ENCODE peak calls at places on chromosomes 12 and 14, in eight cellular contexts. Z, S, L, B, A, F, U and M are unnamed samples.

GRCh38 chr12:101750152-101750551 is 10.9 kb upstream of the SYCP3 start:
- DNase-seq in Z (no peak), S (no peak), L (no peak), B (no peak), A (no peak), F (no peak), U (no peak), M (no peak)

GRCh38 chr14:102967506-102967795 is 45.0 kb downstream of the AMN start:
- DNase-seq in Z (no peak), S (no peak), L (no peak), B (no peak), A (no peak), F (no peak), U (no peak), M (no peak)

GRCh38 chr12:123723765-123724164 is 11.6 kb downstream of the ATP6V0A2 start:
- DNase-seq in Z (no peak), S (no peak), L (no peak), B (no peak), A (no peak), F (no peak), U (no peak), M (no peak)

GRCh38 chr14:100915582-100915981 is 12.1 kb upstream of the RTL1 start:
- DNase-seq in Z (no peak), S (no peak), L (no peak), B (no peak), A (no peak), F (no peak), U (no peak), M (no peak)

GRCh38 chr14:58731465-58732330 is 93.9 kb downstream of the DACT1 start:
- DNase-seq in Z (no peak), S (peak; percentile 96), L (peak; percentile 24), B (no peak), A (no peak), F (peak; percentile 99), U (peak; percentile 97), M (no peak)

GRCh38 chr14:69358233-69358963 is 39.7 kb downstream of the ERH start:
- DNase-seq in Z (no peak), S (no peak), L (no peak), B (no peak), A (no peak), F (no peak), U (no peak), M (no peak)

GRCh38 chr12:75635606-75636444 is 124.4 kb upstream of the KRR1 start:
- DNase-seq in Z (no peak), S (peak; percentile 99), L (peak; percentile 40), B (no peak), A (no peak), F (peak; percentile 70), U (peak; percentile 89), M (no peak)

GRCh38 chr14:92792885-92793284 is 1.2 kb upstream of the GOLGA5 start:
- DNase-seq in Z (no peak), S (peak; percentile 53), L (no peak), B (no peak), A (no peak), F (no peak), U (peak; percentile 47), M (no peak)

GRCh38 chr14:38989917-38990546 is 113.0 kb downstream of the SEC23A start:
- DNase-seq in Z (no peak), S (no peak), L (no peak), B (no peak), A (no peak), F (no peak), U (no peak), M (no peak)

GRCh38 chr12:98909749-98910148 is 264.7 kb downstream of the APAF1 start:
- DNase-seq in Z (no peak), S (no peak), L (no peak), B (no peak), A (no peak), F (no peak), U (no peak), M (no peak)

GRCh38 chr14:68140111-68140741 is 320.6 kb downstream of the RAD51B start:
- DNase-seq in Z (no peak), S (peak; percentile 96), L (peak; percentile 70), B (no peak), A (peak; percentile 74), F (peak; percentile 98), U (peak; percentile 97), M (no peak)

GRCh38 chr12:2683283-2684025 is 111.3 kb upstream of the FKBP4 start:
- DNase-seq in Z (no peak), S (no peak), L (no peak), B (no peak), A (peak; percentile 6), F (no peak), U (peak; percentile 29), M (no peak)

GRCh38 chr12:14771651-14772137 is 31.6 kb downstream of the WBP11 start:
- DNase-seq in Z (peak; percentile 53), S (no peak), L (no peak), B (no peak), A (no peak), F (no peak), U (no peak), M (no peak)

GRCh38 chr14:106506901-106507305 is 980.5 kb downstream of the TMEM121 start:
- DNase-seq in Z (peak; percentile 53), S (no peak), L (no peak), B (no peak), A (no peak), F (no peak), U (no peak), M (no peak)

GRCh38 chr14:106509795-106510194 is 983.4 kb downstream of the TMEM121 start:
- DNase-seq in Z (no peak), S (no peak), L (no peak), B (no peak), A (no peak), F (no peak), U (no peak), M (no peak)

GRCh38 chr14:106509176-106509575 is 982.8 kb downstream of the TMEM121 start:
- DNase-seq in Z (no peak), S (no peak), L (no peak), B (no peak), A (no peak), F (no peak), U (no peak), M (no peak)

GRCh38 chr14:106507354-106507753 is 981.0 kb downstream of the TMEM121 start:
- DNase-seq in Z (peak; percentile 33), S (no peak), L (no peak), B (no peak), A (no peak), F (no peak), U (no peak), M (no peak)

DNA sequence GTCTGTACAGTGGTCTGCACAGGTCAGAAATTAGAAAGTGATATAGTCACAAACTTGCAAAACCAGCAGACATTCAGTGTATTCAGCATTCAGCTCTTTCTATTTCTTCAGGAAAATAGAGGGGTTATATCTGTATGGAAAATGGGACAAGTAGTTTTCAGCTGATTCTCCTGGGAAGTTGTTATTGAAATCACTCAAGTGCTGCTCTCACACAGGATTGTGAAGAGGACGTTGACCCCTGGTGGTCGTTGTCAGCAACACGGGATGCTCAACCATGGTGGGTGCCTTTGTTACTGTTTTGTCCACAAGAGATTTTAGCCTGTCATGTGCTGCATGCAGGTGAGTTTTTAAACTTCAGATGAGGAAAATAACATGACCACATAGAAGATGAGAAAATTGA is 981.8 kb downstream of the TMEM121 start:
- DNase-seq in Z (no peak), S (no peak), L (no peak), B (no peak), A (no peak), F (no peak), U (no peak), M (no peak)
- TF ChIP-seq CTCF in Z (peak; percentile 21), S (no peak), L (no peak), B (no peak), A (no peak), F (no peak), U (no peak), M (no peak)

GRCh38 chr12:5689773-5690172 is 255.3 kb downstream of the ANO2 start:
- DNase-seq in Z (no peak), S (no peak), L (no peak), B (no peak), A (no peak), F (no peak), U (no peak), M (no peak)
- TF ChIP-seq CTCF in Z (no peak), S (no peak), L (no peak), B (no peak), A (no peak), F (no peak), U (no peak), M (no peak)

DNA sequence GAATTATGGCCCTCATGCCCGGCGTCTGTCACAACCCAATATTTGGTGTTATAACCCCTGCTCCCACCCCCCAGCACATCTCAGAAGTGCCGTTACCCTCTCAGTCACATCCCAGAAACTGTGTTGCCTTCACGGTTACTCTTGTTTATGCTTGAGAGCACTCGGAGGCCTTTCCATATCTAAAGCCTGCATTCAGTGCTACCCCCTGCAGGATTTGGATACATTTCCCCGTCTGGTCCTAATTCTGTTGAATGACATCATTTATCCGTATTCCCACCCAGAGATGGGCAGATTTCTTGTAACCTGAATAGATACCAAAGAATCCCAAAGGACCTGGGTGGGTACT is 19.1 kb upstream of the FOS start:
- DNase-seq in Z (no peak), S (peak; percentile 89), L (peak; percentile 42), B (no peak), A (no peak), F (no peak), U (peak; percentile 62), M (no peak)
- TF ChIP-seq CTCF in Z (no peak), S (peak; percentile 52), L (no peak), B (peak; percentile 7), A (no peak), F (peak; percentile 30), U (peak; percentile 17), M (no peak)

GRCh38 chr12:47877081-47877480 is 27.7 kb downstream of the VDR start:
- DNase-seq in Z (no peak), S (no peak), L (no peak), B (no peak), A (no peak), F (no peak), U (no peak), M (no peak)

GRCh38 chr12:47874316-47874715 is 30.5 kb downstream of the VDR start:
- DNase-seq in Z (no peak), S (no peak), L (no peak), B (no peak), A (no peak), F (no peak), U (no peak), M (no peak)

GRCh38 chr12:47875732-47876131 is 29.1 kb downstream of the VDR start:
- DNase-seq in Z (no peak), S (no peak), L (no peak), B (no peak), A (no peak), F (no peak), U (no peak), M (no peak)

GRCh38 chr12:47878293-47878917 is 26.4 kb downstream of the VDR start:
- DNase-seq in Z (no peak), S (no peak), L (no peak), B (no peak), A (no peak), F (no peak), U (no peak), M (no peak)

DNA sequence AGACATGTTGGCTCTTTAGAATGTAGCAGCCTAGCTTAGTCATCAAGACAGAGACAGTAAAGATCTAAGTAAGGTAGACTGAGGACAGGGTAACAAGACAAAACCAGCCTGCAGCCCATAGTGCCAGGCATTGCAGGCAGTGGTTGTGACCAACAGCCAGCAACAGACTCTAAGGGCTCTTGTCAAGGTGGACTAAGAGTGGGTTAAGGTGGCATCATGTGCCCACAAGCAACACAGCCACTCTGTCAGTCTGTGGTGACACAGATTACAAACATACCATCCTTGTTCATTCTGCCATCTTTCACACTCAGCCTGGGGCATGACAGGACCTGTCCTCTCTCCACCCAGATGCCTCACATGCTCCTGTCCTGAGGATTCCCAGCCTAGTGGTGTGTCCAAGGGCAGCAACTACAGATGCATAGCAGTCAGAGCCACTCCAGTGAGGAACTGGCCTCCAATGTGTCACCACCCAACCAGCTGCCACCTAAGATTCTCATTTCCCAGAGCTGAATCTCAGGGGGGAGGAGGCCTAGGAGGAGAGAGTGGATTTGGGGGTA is 28.3 kb downstream of the VDR start:
- DNase-seq in Z (no peak), S (no peak), L (no peak), B (no peak), A (no peak), F (no peak), U (peak; percentile 36), M (no peak)
- TF ChIP-seq CTCF in Z (no peak), S (no peak), L (no peak), B (no peak), A (no peak), F (no peak), U (no peak), M (no peak)